ENCODE peak calls at places on chromosomes 5 and 9, in seven cellular contexts. O is HepG2, V is IMR-90, H is K562, M is SK-N-SH, G is GM12878, Y is H1. N is an unnamed sample.

GRCh38 chr5:59218424-59219045 is 635.7 kb downstream of the RAB3C start:
- DNase-seq in V (peak; percentile 3), O (peak; percentile 8), Y (no peak), H (no peak), M (peak; percentile 13), G (no peak), N (no peak)

GRCh38 chr5:68200288-68200687 is 15.3 kb upstream of the PIK3R1 start:
- DNase-seq in V (no peak), O (no peak), Y (no peak), M (no peak), G (no peak), H (no peak), N (no peak)

GRCh38 chr9:91162311-91162710 is 199.4 kb downstream of the AUH start:
- DNase-seq in V (peak; percentile 65), H (peak; percentile 33), G (no peak), Y (no peak), O (no peak), M (no peak), N (no peak)

GRCh38 chr5:109936091-109936490 is 246.4 kb downstream of the MAN2A1 start:
- DNase-seq in V (no peak), M (no peak), O (no peak), G (no peak), Y (no peak), H (no peak), N (no peak)

GRCh38 chr5:23029296-23029695 is 176.2 kb upstream of the CDH12 start:
- DNase-seq in G (no peak), Y (no peak), O (no peak), H (no peak), V (no peak), M (no peak), N (no peak)

GRCh38 chr5:141512390-141513020 is 23.6 kb downstream of the PCDHGC5 start:
- DNase-seq in V (peak; percentile 54), O (peak; percentile 45), M (peak; percentile 69), H (peak; percentile 85), Y (peak; percentile 93), G (no peak), N (peak; percentile 62)

GRCh38 chr9:116002624-116003023 is 151.0 kb upstream of the PAPPA start:
- DNase-seq in V (no peak), M (no peak), O (no peak), Y (no peak), H (no peak), G (no peak), N (no peak)

GRCh38 chr9:138022756-138023393 is 145.3 kb downstream of the CACNA1B start:
- DNase-seq in M (no peak), O (no peak), G (no peak), V (no peak), Y (no peak), H (no peak), N (no peak)

GRCh38 chr5:33890633-33891032 is 1.2 kb downstream of the ADAMTS12 start:
- DNase-seq in Y (no peak), H (no peak), V (peak; percentile 51), O (no peak), G (no peak), M (no peak), N (peak; percentile 31)

GRCh38 chr5:175671013-175671412 is 13.1 kb downstream of the HRH2 start:
- DNase-seq in V (no peak), O (no peak), M (no peak), G (no peak), H (no peak), Y (no peak), N (no peak)

GRCh38 chr5:124721336-124721735 is 25.1 kb downstream of the ZNF608 start:
- DNase-seq in Y (no peak), V (no peak), G (no peak), M (peak; percentile 42), O (no peak), H (no peak), N (no peak)

GRCh38 chr5:156942064-156942463 is 21.0 kb downstream of the TIMD4 start:
- DNase-seq in O (no peak), M (no peak), V (no peak), H (no peak), G (no peak), Y (no peak), N (no peak)

GRCh38 chr9:35908484-35909125 is 685 bp upstream of the SPAAR start:
- DNase-seq in O (no peak), H (no peak), V (peak; percentile 66), M (no peak), Y (no peak), G (no peak), N (no peak)

GRCh38 chr5:132485641-132486317 is 4.8 kb downstream of the IRF1 start:
- DNase-seq in G (no peak), M (no peak), V (no peak), O (no peak), H (no peak), Y (no peak), N (no peak)

GRCh38 chr5:83204651-83205050 is 127.3 kb downstream of the XRCC4 start:
- DNase-seq in V (no peak), M (no peak), G (no peak), O (no peak), Y (no peak), H (no peak), N (no peak)

GRCh38 chr5:13488254-13488931 is 456.1 kb downstream of the DNAH5 start:
- DNase-seq in Y (no peak), O (no peak), H (no peak), G (no peak), V (no peak), M (no peak), N (no peak)

GRCh38 chr9:126020836-126021235 is 273.7 kb downstream of the PBX3 start:
- DNase-seq in Y (no peak), O (no peak), G (no peak), M (no peak), V (no peak), H (no peak), N (no peak)

GRCh38 chr9:127311239-127311741 is 46.7 kb downstream of the GARNL3 start:
- DNase-seq in M (no peak), Y (no peak), G (no peak), H (peak; percentile 45), V (peak; percentile 36), O (peak; percentile 30), N (peak; percentile 60)

GRCh38 chr9:79104216-79104615 is 467.5 kb upstream of the TLE4 start:
- DNase-seq in Y (no peak), G (no peak), M (no peak), V (no peak), O (no peak), H (no peak), N (no peak)

GRCh38 chr9:7784472-7784871 is 15.1 kb downstream of the DMAC1 start:
- DNase-seq in H (no peak), M (no peak), Y (no peak), O (no peak), V (no peak), G (peak; percentile 38), N (no peak)

GRCh38 chr5:172638209-172638768 is 2.8 kb upstream of the NEURL1B start:
- DNase-seq in O (no peak), G (no peak), M (no peak), Y (no peak), H (no peak), V (no peak), N (no peak)

GRCh38 chr9:119074017-119074416 is 295.2 kb downstream of the BRINP1 start:
- DNase-seq in O (no peak), H (no peak), Y (no peak), G (peak; percentile 4), V (no peak), M (no peak), N (no peak)

GRCh38 chr9:119078015-119078414 is 291.2 kb downstream of the BRINP1 start:
- DNase-seq in V (no peak), H (no peak), M (no peak), Y (no peak), O (no peak), G (no peak), N (no peak)
- TF ChIP-seq RFX5 in V (no peak), H (no peak), M (no peak), Y (no peak), O (no peak), G (no peak), N (no peak)

GRCh38 chr5:64074533-64074932 is 91.1 kb upstream of the RNF180 start:
- DNase-seq in V (peak; percentile 3), Y (no peak), H (peak; percentile 12), M (peak; percentile 43), G (no peak), O (peak; percentile 21), N (peak; percentile 49)
- TF ChIP-seq RFX5 in V (no peak), Y (no peak), H (no peak), M (no peak), G (no peak), O (no peak), N (no peak)

DNA sequence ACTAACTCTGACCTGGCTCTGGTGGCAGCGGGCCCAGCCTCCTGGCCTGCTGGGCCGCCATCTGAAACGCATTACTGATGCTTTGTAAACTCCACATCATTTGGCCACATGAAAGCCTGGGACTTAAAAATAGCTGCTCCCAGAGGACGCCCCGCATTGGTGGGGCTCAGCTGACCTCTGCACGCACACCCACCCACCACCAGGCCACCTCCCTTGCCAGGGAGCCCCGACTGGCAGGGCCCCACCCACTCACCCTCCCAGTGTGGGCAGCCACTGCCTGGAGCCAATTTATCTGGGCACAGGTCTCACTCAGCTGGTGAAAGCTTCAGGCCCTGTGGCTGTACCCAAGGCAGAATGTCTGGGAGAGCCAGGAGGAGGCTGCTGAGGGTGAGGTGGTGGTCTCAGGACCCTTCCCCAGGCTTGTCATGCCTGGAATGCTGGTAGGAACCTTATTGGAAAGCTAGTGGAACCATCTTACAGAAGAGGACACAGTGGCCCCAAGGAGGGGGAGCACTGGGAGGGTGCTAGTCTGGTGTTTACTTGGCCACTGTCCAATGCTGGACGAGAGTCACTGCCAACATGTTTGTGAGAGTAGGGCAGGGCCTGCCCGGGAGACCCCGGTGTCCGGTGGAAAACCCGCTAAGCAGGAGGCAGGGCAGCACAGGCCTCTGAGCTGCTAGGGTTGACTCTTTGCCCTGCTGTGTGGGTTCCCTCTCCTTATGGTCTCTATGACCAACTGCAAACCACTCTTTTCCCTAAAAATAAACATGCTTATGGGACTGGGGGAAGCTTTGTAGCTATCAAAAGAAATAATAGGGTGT is 10.9 kb downstream of the TCF7 start:
- DNase-seq in O (no peak), M (peak; percentile 82), G (no peak), H (no peak), Y (no peak), V (peak; percentile 96), N (no peak)
- TF ChIP-seq RFX5 in O (no peak), M (no peak), G (no peak), H (no peak), Y (no peak), V (no peak), N (no peak)

DNA sequence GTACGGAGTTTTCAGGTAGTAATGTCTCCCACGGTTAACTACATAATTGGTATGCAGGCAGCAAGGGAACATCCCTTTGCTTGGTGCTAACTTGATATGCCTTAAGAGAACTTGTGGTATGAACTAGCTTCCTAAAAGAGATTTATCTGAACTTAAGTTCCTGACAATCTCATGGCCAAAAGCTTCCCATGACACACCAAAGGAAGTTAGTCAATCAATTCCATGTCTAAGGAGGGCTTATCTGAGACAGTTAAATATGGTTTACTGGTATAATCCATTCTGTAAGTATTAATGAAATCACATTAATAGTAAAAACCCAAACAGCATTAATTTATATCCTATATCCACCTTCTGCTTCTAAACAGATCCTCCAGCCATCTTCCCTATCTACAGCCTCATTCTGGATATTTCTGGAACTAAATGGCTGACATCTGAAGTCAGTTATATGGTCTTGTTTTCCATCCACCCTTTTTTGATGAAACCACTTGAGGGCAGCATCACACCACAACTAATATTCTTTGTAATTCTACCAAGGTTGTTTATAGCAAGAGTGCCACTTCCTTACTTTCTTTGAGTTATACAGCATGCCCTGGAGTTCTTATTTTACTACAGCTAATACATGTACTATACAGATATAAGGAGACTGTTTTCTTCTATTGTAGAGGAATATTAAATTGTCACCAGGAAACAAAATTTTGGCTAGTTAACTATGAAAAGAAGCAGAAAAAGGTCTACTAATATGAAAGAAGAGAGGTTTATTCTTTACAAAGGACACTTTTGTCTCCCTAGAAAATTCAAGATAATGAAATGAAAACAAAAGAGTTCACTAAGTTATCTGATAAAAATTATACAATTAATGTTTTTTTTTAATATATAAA is 34.7 kb downstream of the SHOC1 start:
- DNase-seq in H (peak; percentile 83), Y (no peak), G (peak; percentile 79), M (peak; percentile 53), O (peak; percentile 50), V (peak; percentile 91), N (peak; percentile 84)
- TF ChIP-seq RFX5 in H (no peak), Y (no peak), G (no peak), M (no peak), O (no peak), V (no peak), N (no peak)